ENCODE peak calls at places on chromosome 12, in ten cellular contexts. V, I, A, F, H, U, S, T, W and P are unnamed samples.

GRCh38 chr12:113720629-113721028 is 245.5 kb downstream of the RBM19 start:
- DNase-seq in V (no peak), I (no peak), A (no peak), F (no peak), H (no peak), U (no peak), S (no peak), T (no peak), W (no peak), P (no peak)

GRCh38 chr12:45762185-45763110 is 32.9 kb downstream of the ARID2 start:
- DNase-seq in V (peak), I (peak), A (peak), F (peak), H (no peak), U (no peak), S (peak), T (no peak), W (no peak), P (peak)

GRCh38 chr12:1913377-1914115 is 4.9 kb downstream of the CACNA2D4 start:
- DNase-seq in V (no peak), I (peak), A (no peak), F (no peak), H (no peak), U (no peak), S (no peak), T (no peak), W (no peak), P (no peak)

GRCh38 chr12:122194804-122195203 is 8.7 kb upstream of the B3GNT4 start:
- DNase-seq in V (no peak), I (no peak), A (no peak), F (no peak), H (no peak), U (no peak), S (no peak), T (no peak), W (no peak), P (no peak)

GRCh38 chr12:74365178-74365964 is 172.3 kb upstream of the ATXN7L3B start:
- DNase-seq in V (peak), I (no peak), A (peak), F (peak), H (no peak), U (no peak), S (no peak), T (no peak), W (no peak), P (peak)

GRCh38 chr12:66035289-66035961 is 95.1 kb downstream of the LLPH start:
- DNase-seq in V (peak), I (peak), A (peak), F (peak), H (no peak), U (no peak), S (no peak), T (no peak), W (peak), P (no peak)

GRCh38 chr12:69007166-69007857 is 74.3 kb upstream of the CPM start:
- DNase-seq in V (no peak), I (no peak), A (peak), F (peak), H (no peak), U (peak), S (peak), T (peak), W (no peak), P (peak)

GRCh38 chr12:92218394-92219077 is 72.9 kb upstream of the BTG1 start:
- DNase-seq in V (peak), I (no peak), A (no peak), F (no peak), H (no peak), U (no peak), S (no peak), T (no peak), W (no peak), P (no peak)

GRCh38 chr12:120242275-120242799 is 23.2 kb downstream of the PXN start:
- DNase-seq in V (peak), I (no peak), A (no peak), F (no peak), H (no peak), U (peak), S (no peak), T (no peak), W (no peak), P (no peak)

GRCh38 chr12:47458273-47458672 is 247.6 kb downstream of the RPAP3 start:
- DNase-seq in V (no peak), I (no peak), A (peak), F (no peak), H (no peak), U (no peak), S (no peak), T (no peak), W (peak), P (no peak)

GRCh38 chr12:29710104-29710503 is 73.6 kb downstream of the TMTC1 start:
- DNase-seq in V (no peak), I (no peak), A (no peak), F (peak), H (no peak), U (peak), S (peak), T (peak), W (no peak), P (peak)

GRCh38 chr12:3683670-3684069 is 69.2 kb downstream of the CRACR2A start:
- DNase-seq in V (peak), I (no peak), A (no peak), F (peak), H (no peak), U (no peak), S (no peak), T (no peak), W (no peak), P (no peak)

GRCh38 chr12:27236498-27236897 is 7.6 kb upstream of the STK38L start:
- DNase-seq in V (no peak), I (no peak), A (peak), F (no peak), H (no peak), U (no peak), S (no peak), T (no peak), W (peak), P (no peak)

GRCh38 chr12:28023156-28023887 is 50.8 kb upstream of the PTHLH start:
- DNase-seq in V (peak), I (no peak), A (no peak), F (peak), H (no peak), U (no peak), S (no peak), T (no peak), W (peak), P (no peak)

GRCh38 chr12:105292705-105293104 is 37.8 kb upstream of the C12orf75 start:
- DNase-seq in V (peak), I (no peak), A (peak), F (no peak), H (no peak), U (no peak), S (no peak), T (no peak), W (peak), P (no peak)

GRCh38 chr12:5953835-5954586 is 9.0 kb upstream of the ANO2 start:
- DNase-seq in V (no peak), I (no peak), A (no peak), F (no peak), H (no peak), U (no peak), S (no peak), T (no peak), W (no peak), P (no peak)

GRCh38 chr12:116066381-116067230 is 210.9 kb downstream of the MED13L start:
- DNase-seq in V (peak), I (no peak), A (peak), F (no peak), H (peak), U (peak), S (no peak), T (no peak), W (peak), P (no peak)

GRCh38 chr12:54075431-54075830 is 21.8 kb downstream of the HOXC4 start:
- DNase-seq in V (no peak), I (no peak), A (no peak), F (no peak), H (no peak), U (no peak), S (no peak), T (no peak), W (no peak), P (no peak)

GRCh38 chr12:123384318-123384993 is 524 bp downstream of the KMT5A start:
- DNase-seq in V (peak), I (no peak), A (peak), F (no peak), H (peak), U (no peak), S (peak), T (no peak), W (no peak), P (peak)

GRCh38 chr12:59401862-59402261 is 194.0 kb upstream of the SLC16A7 start:
- DNase-seq in V (no peak), I (no peak), A (no peak), F (no peak), H (no peak), U (no peak), S (no peak), T (no peak), W (no peak), P (no peak)

GRCh38 chr12:69240625-69240984 is 1.2 kb downstream of the CPSF6 start:
- DNase-seq in V (peak), I (no peak), A (peak), F (no peak), H (peak), U (no peak), S (no peak), T (no peak), W (no peak), P (peak)

GRCh38 chr12:50505386-50505827 is 622 bp downstream of the DIP2B start:
- DNase-seq in V (peak), I (peak), A (peak), F (peak), H (peak), U (peak), S (peak), T (no peak), W (peak), P (no peak)